ENCODE peak calls at places on chromosomes 2 and 18, in nine cellular contexts. C is stimulated activated CD4-positive, alpha-beta T cell treated with anti-CD3 and anti-CD28 coated beads, Interleukin-2, amount 100 ng/mL, for 48 hours; H is neuronal stem cell; P is glutamatergic neuron; F is GDM1; R is HTR-8/SVneo; D is activated T-cell treated with anti-CD3 and anti-CD28 coated beads for 48 hours; I is kidney glomerular epithelial cell; J is CD4-positive, alpha-beta T cell. M is an unnamed sample.

GRCh38 chr2:45244928-45245327 is 235.7 kb upstream of the SIX2 start:
- DNase-seq in C (no peak), H (no peak), P (no peak), F (no peak), R (no peak), D (no peak), I (no peak), J (no peak), M (no peak)

GRCh38 chr2:47048801-47049480 is 106.2 kb downstream of the STPG4 start:
- DNase-seq in C (no peak), H (no peak), P (no peak), F (no peak), R (no peak), D (no peak), I (no peak), J (no peak), M (no peak)

GRCh38 chr2:7239078-7239477 is 321.9 kb downstream of the RNF144A start:
- DNase-seq in C (no peak), H (no peak), P (no peak), F (no peak), R (no peak), D (no peak), I (no peak), J (no peak), M (no peak)

GRCh38 chr2:38765551-38765950 is 12.5 kb upstream of the GEMIN6 start:
- DNase-seq in C (no peak), H (no peak), P (no peak), F (no peak), R (no peak), D (no peak), I (no peak), J (no peak), M (no peak)

GRCh38 chr18:40935423-40935822 is 1019.6 kb upstream of the PIK3C3 start:
- DNase-seq in C (no peak), H (no peak), P (no peak), F (peak), R (no peak), D (no peak), I (peak), J (no peak), M (no peak)

GRCh38 chr2:45729753-45730512 is 78.5 kb downstream of the PRKCE start:
- DNase-seq in C (no peak), H (no peak), P (no peak), F (peak), R (peak), D (no peak), I (peak), J (no peak), M (no peak)

GRCh38 chr2:68921646-68922045 is 31.0 kb downstream of the GKN2 start:
- DNase-seq in C (no peak), H (no peak), P (no peak), F (no peak), R (no peak), D (no peak), I (peak), J (no peak), M (no peak)

GRCh38 chr2:41160439-41160838 is 708.5 kb upstream of the SLC8A1 start:
- DNase-seq in C (no peak), H (no peak), P (no peak), F (no peak), R (no peak), D (no peak), I (no peak), J (no peak), M (no peak)

GRCh38 chr2:44107974-44108373 is 60.7 kb upstream of the PPM1B start:
- DNase-seq in C (no peak), H (no peak), P (no peak), F (no peak), R (no peak), D (no peak), I (no peak), J (no peak), M (no peak)

GRCh38 chr18:49250819-49251388 is 209.5 kb downstream of the DYM start:
- DNase-seq in C (no peak), H (peak), P (no peak), F (no peak), R (no peak), D (no peak), I (peak), J (no peak), M (no peak)

GRCh38 chr2:47641366-47641765 is 141.6 kb upstream of the MSH6 start:
- DNase-seq in C (no peak), H (no peak), P (no peak), F (no peak), R (no peak), D (no peak), I (no peak), J (no peak), M (no peak)

GRCh38 chr18:62485684-62486083 is 37.1 kb upstream of the ZCCHC2 start:
- DNase-seq in C (no peak), H (no peak), P (no peak), F (no peak), R (peak), D (peak), I (peak), J (no peak), M (peak)

GRCh38 chr2:60530660-60531276 is 22.7 kb downstream of the BCL11A start:
- DNase-seq in C (no peak), H (no peak), P (peak), F (peak), R (no peak), D (no peak), I (peak), J (no peak), M (no peak)

GRCh38 chr2:151827564-151828142 is 568 bp downstream of the ARL5A start:
- DNase-seq in C (peak), H (peak), P (peak), F (no peak), R (no peak), D (peak), I (peak), J (no peak), M (peak)

GRCh38 chr18:76452357-76452756 is 42.7 kb downstream of the ZNF516 start:
- DNase-seq in C (no peak), H (no peak), P (no peak), F (no peak), R (no peak), D (no peak), I (no peak), J (no peak), M (no peak)

GRCh38 chr2:101152195-101153076 is 1.3 kb upstream of the TBC1D8 start:
- DNase-seq in C (no peak), H (peak), P (peak), F (peak), R (peak), D (no peak), I (peak), J (no peak), M (peak)

GRCh38 chr18:45282101-45282812 is 333.0 kb upstream of the SLC14A2 start:
- DNase-seq in C (no peak), H (no peak), P (no peak), F (no peak), R (no peak), D (no peak), I (no peak), J (no peak), M (no peak)

GRCh38 chr2:216111122-216111521 is 2.0 kb downstream of the XRCC5 start:
- DNase-seq in C (no peak), H (no peak), P (no peak), F (no peak), R (no peak), D (no peak), I (no peak), J (no peak), M (no peak)

GRCh38 chr2:190190507-190190906 is 128.0 kb upstream of the MSTN start:
- DNase-seq in C (no peak), H (no peak), P (no peak), F (no peak), R (no peak), D (no peak), I (no peak), J (no peak), M (no peak)

GRCh38 chr2:67566292-67566691 is 169.2 kb downstream of the ETAA1 start:
- DNase-seq in C (no peak), H (no peak), P (no peak), F (no peak), R (no peak), D (no peak), I (no peak), J (no peak), M (no peak)

GRCh38 chr2:80737047-80737446 is 432.5 kb upstream of the LRRTM1 start:
- DNase-seq in C (no peak), H (no peak), P (no peak), F (no peak), R (no peak), D (no peak), I (no peak), J (no peak), M (no peak)

GRCh38 chr2:229901819-229902218 is 20.0 kb downstream of the TRIP12 start:
- DNase-seq in C (no peak), H (no peak), P (no peak), F (no peak), R (peak), D (no peak), I (peak), J (no peak), M (peak)

GRCh38 chr2:64766841-64767669 is 113.3 kb upstream of the SERTAD2 start:
- DNase-seq in C (no peak), H (no peak), P (no peak), F (no peak), R (no peak), D (no peak), I (peak), J (no peak), M (no peak)

GRCh38 chr18:25058520-25058919 is 293.4 kb downstream of the ZNF521 start:
- DNase-seq in C (no peak), H (no peak), P (no peak), F (no peak), R (no peak), D (no peak), I (no peak), J (no peak), M (peak)

GRCh38 chr18:46067431-46068007 is 4.5 kb downstream of the PSTPIP2 start:
- DNase-seq in C (no peak), H (no peak), P (no peak), F (no peak), R (no peak), D (no peak), I (no peak), J (no peak), M (no peak)

GRCh38 chr2:158828378-158829136 is 33.4 kb downstream of the DAPL1 start:
- DNase-seq in C (no peak), H (no peak), P (no peak), F (no peak), R (no peak), D (no peak), I (peak), J (no peak), M (no peak)

GRCh38 chr2:238863749-238864206 is 15.9 kb downstream of the TWIST2 start:
- DNase-seq in C (no peak), H (no peak), P (no peak), F (no peak), R (no peak), D (no peak), I (no peak), J (no peak), M (no peak)